ENCODE peak calls at places on chromosome 4, in nine cellular contexts. P is stimulated activated CD4-positive, alpha-beta T cell treated with anti-CD3 and anti-CD28 coated beads, Interleukin-12 subunit alpha, Interleukin-12 subunit beta, amount 100 ng/mL, for 4 hours; Q is GF-D8; R is RWPE1; N is NAMALWA; G is NCI-H1092 treated with DMSO at 0.1 percent for 48 hours; Y is fibroblast of the aortic adventitia; V is GM12865; K is substantia nigra. I is an unnamed sample.

GRCh38 chr4:13851541-13851940 is 224.0 kb upstream of the BOD1L1 start:
- DNase-seq in V (no peak), P (no peak), K (no peak), G (no peak), R (no peak), N (no peak), Y (no peak), Q (no peak), I (no peak)

GRCh38 chr4:7770675-7771050 is 169.0 kb downstream of the AFAP1 start:
- DNase-seq in N (no peak), Y (no peak), V (no peak), R (no peak), G (no peak), Q (no peak), P (no peak), K (no peak), I (no peak)

GRCh38 chr4:15563871-15564270 is 91.3 kb downstream of the FBXL5 start:
- DNase-seq in R (no peak), K (no peak), Q (no peak), V (no peak), Y (no peak), N (no peak), G (no peak), P (no peak), I (peak)

GRCh38 chr4:80307183-80307735 is 28.3 kb upstream of the CFAP299 start:
- DNase-seq in P (no peak), Y (peak), G (peak), N (no peak), Q (no peak), V (no peak), R (peak), K (no peak), I (no peak)

GRCh38 chr4:123813901-123814300 is 417.3 kb downstream of the SPRY1 start:
- DNase-seq in G (no peak), V (no peak), K (no peak), R (no peak), Y (no peak), P (no peak), N (no peak), Q (no peak), I (no peak)

GRCh38 chr4:99887837-99888236 is 6.4 kb downstream of the LAMTOR3 start:
- DNase-seq in R (no peak), Q (no peak), Y (peak), K (no peak), N (no peak), V (no peak), P (no peak), G (no peak), I (no peak)

GRCh38 chr4:151460434-151460833 is 51.5 kb downstream of the FHIP1A start:
- DNase-seq in P (no peak), R (no peak), Q (no peak), N (no peak), K (no peak), V (no peak), Y (no peak), G (no peak), I (no peak)

GRCh38 chr4:183758006-183758734 is 99.1 kb downstream of the TRAPPC11 start:
- DNase-seq in Q (no peak), N (no peak), Y (peak), G (no peak), K (no peak), P (no peak), V (no peak), R (no peak), I (no peak)

GRCh38 chr4:62709618-62710252 is 1509.6 kb downstream of the ADGRL3 start:
- DNase-seq in R (peak), Y (peak), Q (no peak), G (peak), V (peak), N (peak), P (no peak), K (no peak), I (peak)

I was measured in OCI-M1.